ENCODE peak calls at places on chromosomes 11 and 22, in four cellular contexts. T is coronary artery, F is IMR-90, J is mammary epithelial cell. G is an unnamed sample.

GRCh38 chr11:95324826-95325225 is 93.8 kb upstream of the SESN3 start:
- DNase-seq in T (no peak), F (no peak), J (no peak), G (no peak)

GRCh38 chr11:131666617-131667016 is 296.2 kb downstream of the NTM start:
- DNase-seq in T (no peak), F (peak), J (no peak), G (no peak)

GRCh38 chr22:17974703-17975372 is 49.5 kb downstream of the MICAL3 start:
- DNase-seq in T (no peak), F (no peak), J (no peak), G (no peak)

GRCh38 chr11:107957109-107957588 is 28.9 kb downstream of the RAB39A start:
- DNase-seq in T (no peak), F (no peak), J (no peak), G (no peak)

GRCh38 chr11:64858467-64859401 is 14.3 kb upstream of the CDC42BPG start:
- DNase-seq in T (no peak), F (no peak), J (no peak), G (no peak)

GRCh38 chr11:1573847-1574255 is 1.8 kb upstream of the DUSP8 start:
- DNase-seq in T (no peak), F (no peak), J (peak), G (peak)

GRCh38 chr11:100812517-100812916 is 125.4 kb downstream of the ARHGAP42 start:
- DNase-seq in T (no peak), F (no peak), J (no peak), G (no peak)

GRCh38 chr11:65557280-65558001 is 718 bp downstream of the LTBP3 start:
- DNase-seq in T (peak), F (no peak), J (no peak), G (no peak)

GRCh38 chr11:47943721-47944554 is 36.4 kb upstream of the PTPRJ start:
- DNase-seq in T (no peak), F (no peak), J (no peak), G (no peak)

GRCh38 chr11:69339916-69340565 is 46.1 kb downstream of the MYEOV start:
- DNase-seq in T (peak), F (no peak), J (no peak), G (no peak)

GRCh38 chr11:118535261-118535660 is 4.3 kb downstream of the TMEM25 start:
- DNase-seq in T (peak), F (no peak), J (no peak), G (no peak)

GRCh38 chr11:31805629-31806185 is 5.4 kb downstream of the PAX6 start:
- DNase-seq in T (no peak), F (no peak), J (no peak), G (no peak)

GRCh38 chr11:111417766-111418435 is 38.8 kb upstream of the POU2AF1 start:
- DNase-seq in T (no peak), F (peak), J (peak), G (no peak)

GRCh38 chr11:102577182-102577581 is 46.6 kb upstream of the MMP7 start:
- DNase-seq in T (no peak), F (peak), J (peak), G (no peak)

GRCh38 chr11:118705111-118705741 is 25.8 kb upstream of the TREH start:
- DNase-seq in T (peak), F (no peak), J (no peak), G (no peak)

GRCh38 chr11:111982019-111982464 is 43.2 kb upstream of the DLAT start:
- DNase-seq in T (no peak), F (peak), J (peak), G (peak)

GRCh38 chr22:22770280-22770871 is 117.2 kb upstream of the IGLL5 start:
- DNase-seq in T (peak), F (no peak), J (peak), G (peak)
- TF ChIP-seq CTCF in T (no peak), F (peak), J (peak), G (peak)

DNA sequence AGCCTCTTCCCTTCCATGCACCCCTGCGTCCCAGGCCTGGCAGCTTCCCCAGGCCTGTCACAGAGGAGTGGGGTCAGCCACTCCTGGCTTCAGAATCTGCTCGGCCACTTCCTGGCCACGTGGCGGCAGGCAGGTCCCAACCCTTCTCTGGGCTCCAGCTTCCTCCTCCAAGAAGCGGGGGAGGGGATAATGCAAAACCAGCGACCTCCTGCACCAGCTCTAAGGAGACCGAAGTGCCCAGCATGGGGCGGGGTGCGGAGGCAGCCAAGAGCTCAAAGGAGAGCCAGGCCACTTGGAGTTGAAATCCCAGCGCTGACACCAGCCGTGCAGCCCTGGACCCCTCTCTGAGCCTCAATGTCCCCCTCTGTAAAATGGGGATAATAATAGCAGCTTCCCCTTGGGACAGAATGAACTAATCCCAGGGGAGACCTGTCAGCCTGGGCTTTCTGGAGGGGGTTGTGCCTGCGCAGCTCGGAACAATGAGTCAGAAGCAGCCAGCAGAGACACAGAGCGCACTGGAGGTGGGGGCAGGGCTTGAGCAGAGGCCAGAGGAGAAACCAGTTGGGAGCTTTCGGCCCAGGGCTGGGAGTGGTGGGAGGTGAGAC is 22.8 kb upstream of the PICK1 start:
- DNase-seq in T (no peak), F (peak), J (peak), G (no peak)
- H3K4me3 ChIP-seq in T (peak), F (no peak), J (no peak), G (no peak)

GRCh38 chr11:134561348-134561720 is 149.3 kb upstream of the B3GAT1 start:
- DNase-seq in T (peak), F (no peak), J (no peak), G (no peak)
- TF ChIP-seq CTCF in T (no peak), F (no peak), J (no peak), G (no peak)

DNA sequence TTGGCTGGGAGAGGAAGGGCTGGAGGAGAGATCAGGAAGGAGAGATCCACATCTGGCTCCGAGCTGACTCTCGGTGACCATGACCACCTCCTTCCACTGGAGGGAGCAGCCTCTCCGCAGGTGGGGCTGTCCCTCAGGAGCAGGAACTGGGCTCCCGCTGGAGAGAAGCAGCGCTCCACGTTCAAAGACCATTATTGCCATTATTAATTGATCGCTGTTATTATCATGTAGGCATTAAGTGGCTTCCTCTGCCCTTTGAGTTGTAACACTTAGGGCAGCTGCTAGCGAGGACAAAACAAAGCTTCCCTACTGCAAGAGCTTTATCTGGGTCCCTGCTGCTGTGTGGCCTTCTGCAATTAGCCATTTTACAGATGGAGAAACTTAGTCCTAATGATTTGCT is 251.9 kb downstream of the ST3GAL4 start:
- DNase-seq in T (no peak), F (peak), J (peak), G (peak)
- H3K4me3 ChIP-seq in T (no peak), F (no peak), J (no peak), G (no peak)

GRCh38 chr11:299951-300735 is 817 bp upstream of the IFITM5 start:
- DNase-seq in T (no peak), F (peak), J (no peak), G (no peak)
- TF ChIP-seq CTCF in T (no peak), F (peak), J (no peak), G (no peak)

DNA sequence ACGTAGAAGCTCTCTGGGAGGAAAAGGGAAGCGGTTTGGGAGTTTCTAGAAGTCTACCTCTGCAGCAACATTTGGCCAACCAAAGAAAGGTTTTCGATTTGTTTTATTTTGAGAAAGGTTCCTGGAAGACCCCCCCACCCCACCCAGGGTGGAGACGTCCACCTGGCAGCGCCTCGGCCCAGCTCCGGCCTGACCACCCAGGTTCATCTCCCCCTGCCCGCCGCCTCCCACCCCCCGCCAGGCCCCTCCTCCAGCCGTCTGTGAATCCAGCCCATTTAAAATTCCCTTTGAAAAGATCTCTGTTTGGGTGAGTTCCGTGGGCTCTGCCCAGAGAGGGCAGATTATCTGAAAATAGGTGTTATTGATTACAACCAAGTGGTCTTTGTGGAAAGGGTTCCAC is 43.3 kb downstream of the KCNJ1 start:
- DNase-seq in T (no peak), F (no peak), J (no peak), G (no peak)
- H3K4me3 ChIP-seq in T (peak), F (no peak), J (no peak), G (no peak)

DNA sequence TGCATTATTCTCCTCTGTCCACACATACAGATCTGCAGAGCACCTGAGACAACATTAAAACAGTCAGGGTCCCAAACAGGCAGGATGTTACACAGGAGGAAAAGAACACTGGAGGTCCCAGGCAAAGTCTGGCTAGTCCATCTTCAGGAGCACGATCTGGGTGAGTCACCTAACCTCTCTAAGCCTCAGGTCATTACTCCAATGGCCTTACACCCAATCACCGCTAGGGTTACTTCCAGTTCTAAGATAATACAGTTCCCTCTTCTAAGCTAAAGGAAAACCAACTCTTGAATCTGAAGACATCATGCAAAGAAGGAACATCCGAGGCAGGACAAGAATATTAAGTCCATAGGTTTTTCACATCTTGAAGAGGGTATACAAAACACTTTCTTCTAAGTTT is 24.5 kb downstream of the ASCC2 start:
- DNase-seq in T (no peak), F (no peak), J (no peak), G (no peak)
- TF ChIP-seq CTCF in T (no peak), F (peak), J (no peak), G (no peak)

DNA sequence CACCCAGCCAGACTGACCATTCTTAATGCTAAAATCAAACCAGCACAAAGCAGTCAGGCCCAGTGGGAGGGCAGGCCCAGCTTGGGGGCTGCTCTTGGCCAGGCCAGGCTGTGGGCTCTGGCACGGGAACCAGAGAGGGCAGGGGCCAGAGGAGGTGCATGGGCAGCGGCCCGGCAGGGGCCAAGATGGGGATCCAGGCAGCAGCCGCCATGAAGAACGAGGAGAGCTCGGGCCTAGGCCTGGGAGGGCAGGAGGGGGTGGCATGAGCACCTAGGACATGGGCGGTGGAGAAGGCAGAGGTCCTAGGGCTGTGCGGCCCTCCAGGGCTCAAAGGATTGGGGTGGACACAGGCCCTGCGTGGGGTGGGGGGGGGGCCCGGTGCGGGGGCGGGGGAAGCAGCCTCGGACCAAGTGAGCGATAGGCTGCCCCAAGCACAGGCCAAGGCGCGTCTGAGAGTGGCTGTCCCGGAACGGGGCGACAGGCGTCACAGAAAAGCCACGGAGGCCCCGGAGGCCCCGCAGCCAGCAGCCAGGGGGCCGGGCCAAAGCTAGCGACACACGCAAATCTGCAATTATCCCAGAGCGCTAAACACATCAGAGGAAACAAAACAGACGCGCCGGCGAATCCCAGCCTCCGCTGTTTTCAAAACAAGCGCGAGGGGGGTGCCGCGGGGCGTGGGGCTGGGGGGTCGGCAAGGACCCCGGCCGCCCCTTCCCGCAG is 8.3 kb downstream of the PLXNB2 start:
- DNase-seq in T (no peak), F (peak), J (no peak), G (no peak)
- H3K4me3 ChIP-seq in T (peak), F (no peak), J (no peak), G (no peak)